ENCODE peak calls at places on chromosomes 13 and 19, in nine cellular contexts. P is psoas muscle; K is DND-41; I is CD8-positive, alpha-beta memory T cell; C is kidney epithelial cell; V is coronary artery; Y is mammary epithelial cell; F is heart left ventricle; Q is trophoblast cell. S is an unnamed sample.

GRCh38 chr13:47216176-47216822 is 319.4 kb upstream of the HTR2A start:
- DNase-seq in P (no peak), K (no peak), I (no peak), C (peak), V (no peak), Y (peak), F (no peak), Q (peak), S (no peak)

GRCh38 chr19:18109731-18110671 is 12.4 kb downstream of the MAST3 start:
- DNase-seq in P (peak), K (peak), I (peak), C (no peak), V (no peak), Y (no peak), F (peak), Q (peak), S (peak)

GRCh38 chr19:9968820-9969687 is 32.7 kb upstream of the OLFM2 start:
- DNase-seq in P (no peak), K (no peak), I (no peak), C (no peak), V (no peak), Y (no peak), F (no peak), Q (no peak), S (no peak)

GRCh38 chr13:42354246-42355117 is 82.5 kb downstream of the AKAP11 start:
- DNase-seq in P (no peak), K (peak), I (no peak), C (peak), V (no peak), Y (peak), F (peak), Q (no peak), S (peak)

GRCh38 chr19:48818234-48818823 is 7.5 kb upstream of the BCAT2 start:
- DNase-seq in P (no peak), K (no peak), I (no peak), C (no peak), V (no peak), Y (no peak), F (no peak), Q (no peak), S (no peak)

GRCh38 chr13:37889102-37889501 is 19.5 kb upstream of the TRPC4 start:
- DNase-seq in P (no peak), K (no peak), I (no peak), C (no peak), V (no peak), Y (peak), F (no peak), Q (peak), S (no peak)

GRCh38 chr19:16347706-16348105 is 23.1 kb downstream of the KLF2 start:
- DNase-seq in P (no peak), K (no peak), I (no peak), C (no peak), V (no peak), Y (no peak), F (no peak), Q (no peak), S (no peak)

GRCh38 chr13:30303269-30303668 is 4.1 kb downstream of the KATNAL1 start:
- DNase-seq in P (no peak), K (no peak), I (no peak), C (no peak), V (no peak), Y (no peak), F (no peak), Q (peak), S (no peak)

GRCh38 chr13:30415430-30416030 is 6.8 kb upstream of the UBE2L5 start:
- DNase-seq in P (no peak), K (no peak), I (no peak), C (no peak), V (no peak), Y (no peak), F (no peak), Q (no peak), S (peak)

GRCh38 chr19:703651-704446 is 4.9 kb upstream of the PALM start:
- DNase-seq in P (peak), K (peak), I (peak), C (no peak), V (no peak), Y (peak), F (peak), Q (peak), S (peak)

GRCh38 chr13:51396352-51396751 is 56.5 kb downstream of the INTS6 start:
- DNase-seq in P (no peak), K (no peak), I (no peak), C (no peak), V (no peak), Y (no peak), F (no peak), Q (no peak), S (no peak)

GRCh38 chr19:6219592-6220290 is 60.0 kb downstream of the MLLT1 start:
- DNase-seq in P (no peak), K (no peak), I (no peak), C (no peak), V (no peak), Y (no peak), F (no peak), Q (no peak), S (no peak)

GRCh38 chr19:17214531-17215124 is 529 bp upstream of the USE1 start:
- DNase-seq in P (no peak), K (no peak), I (no peak), C (no peak), V (no peak), Y (no peak), F (no peak), Q (peak), S (no peak)

GRCh38 chr19:17202249-17202648 is 12.9 kb upstream of the USE1 start:
- DNase-seq in P (no peak), K (no peak), I (no peak), C (no peak), V (no peak), Y (peak), F (no peak), Q (no peak), S (peak)

GRCh38 chr19:15371786-15372380 is 7.7 kb downstream of the AKAP8 start:
- DNase-seq in P (no peak), K (no peak), I (no peak), C (no peak), V (no peak), Y (no peak), F (no peak), Q (no peak), S (no peak)

GRCh38 chr19:16621165-16621800 is 6.7 kb downstream of the MED26 start:
- DNase-seq in P (no peak), K (no peak), I (no peak), C (no peak), V (no peak), Y (no peak), F (no peak), Q (peak), S (no peak)

GRCh38 chr19:46722421-46723022 is 5.6 kb upstream of the PRKD2 start:
- DNase-seq in P (no peak), K (peak), I (no peak), C (no peak), V (no peak), Y (no peak), F (no peak), Q (no peak), S (no peak)
- H3K4me3 ChIP-seq in P (no peak), K (no peak), I (no peak), C (no peak), V (no peak), Y (no peak), F (no peak), Q (no peak), S (no peak)

GRCh38 chr13:49190901-49191300 is 29.2 kb upstream of the MLNR start:
- DNase-seq in P (no peak), K (no peak), I (no peak), C (no peak), V (no peak), Y (no peak), F (no peak), Q (no peak), S (no peak)
- H3K4me3 ChIP-seq in P (no peak), K (no peak), I (no peak), C (no peak), V (no peak), Y (no peak), F (no peak), Q (no peak), S (no peak)

GRCh38 chr13:28248080-28248479 is 109.7 kb downstream of the PAN3 start:
- DNase-seq in P (no peak), K (no peak), I (no peak), C (no peak), V (no peak), Y (no peak), F (no peak), Q (no peak), S (no peak)
- H3K4me3 ChIP-seq in P (no peak), K (no peak), I (no peak), C (no peak), V (no peak), Y (no peak), F (no peak), Q (no peak), S (no peak)

GRCh38 chr19:3474015-3474414 is 6.3 kb downstream of the SMIM24 start:
- DNase-seq in P (no peak), K (no peak), I (no peak), C (no peak), V (no peak), Y (no peak), F (no peak), Q (no peak), S (no peak)
- H3K4me3 ChIP-seq in P (no peak), K (no peak), I (no peak), C (no peak), V (no peak), Y (no peak), F (no peak), Q (no peak), S (no peak)

GRCh38 chr13:83773961-83774360 is 108.3 kb downstream of the SLITRK1 start:
- DNase-seq in P (no peak), K (no peak), I (no peak), C (no peak), V (no peak), Y (no peak), F (no peak), Q (no peak), S (no peak)
- H3K4me3 ChIP-seq in P (no peak), K (no peak), I (no peak), C (no peak), V (no peak), Y (no peak), F (no peak), Q (no peak), S (no peak)

GRCh38 chr13:112078216-112078615 is 11.3 kb downstream of the SOX1 start:
- DNase-seq in P (no peak), K (no peak), I (no peak), C (no peak), V (no peak), Y (no peak), F (no peak), Q (no peak), S (no peak)
- H3K4me3 ChIP-seq in P (no peak), K (no peak), I (no peak), C (no peak), V (no peak), Y (no peak), F (no peak), Q (no peak), S (no peak)

S was measured in CD4-positive, CD25-positive, alpha-beta regulatory T cell.